ENCODE peak calls at places on chromosomes 16 and 17, in six cellular contexts. D is NCI-H774, F is T follicular helper cell, E is AG10803, Q is EH, H is HCEC 1CT. B is an unnamed sample.

GRCh38 chr16:16076400-16076901 is 127.0 kb downstream of the ABCC1 start:
- DNase-seq in D (no peak), F (no peak), E (no peak), Q (no peak), H (no peak), B (no peak)

GRCh38 chr16:57730771-57731730 is 4.5 kb upstream of the KATNB1 start:
- DNase-seq in D (no peak), F (no peak), E (no peak), Q (no peak), H (no peak), B (no peak)

GRCh38 chr17:80751460-80752368 is 207.1 kb downstream of the RPTOR start:
- DNase-seq in D (no peak), F (no peak), E (peak; percentile 96), Q (peak; percentile 81), H (peak; percentile 52), B (peak; percentile 77)

GRCh38 chr16:4319454-4319853 is 3.6 kb downstream of the GLIS2 start:
- DNase-seq in D (no peak), F (no peak), E (no peak), Q (peak; percentile 41), H (no peak), B (no peak)

GRCh38 chr17:77424585-77425344 is 284.0 kb downstream of the SEC14L1 start:
- DNase-seq in D (no peak), F (no peak), E (peak; percentile 87), Q (peak; percentile 94), H (peak; percentile 94), B (peak; percentile 60)

GRCh38 chr16:87926246-87927194 is 9.8 kb downstream of the CA5A start:
- DNase-seq in D (peak; percentile 31), F (no peak), E (no peak), Q (no peak), H (no peak), B (no peak)

GRCh38 chr17:44915321-44915726 is at the start of gene GFAP:
- DNase-seq in D (no peak), F (no peak), E (no peak), Q (no peak), H (no peak), B (no peak)

GRCh38 chr16:2765462-2766404 is 11.3 kb downstream of the ELOB start:
- DNase-seq in D (no peak), F (no peak), E (no peak), Q (no peak), H (no peak), B (no peak)